ENCODE peak calls at places on chromosome 14, in eight cellular contexts. One of them, this sample, is unnamed. For H3K36me3 and H3K4me1, the result is how much of the 10 kb centered on the place peaks cover.

GRCh38 chr14:26128931-26129674 is 468.7 kb downstream of the NOVA1 start:
- DNase-seq in colonic mucosa: no peak
- DNase-seq in A673: peak
- DNase-seq in CD8-positive, alpha-beta T cell: no peak
- DNase-seq in HCT116: no peak
- DNase-seq in endodermal cell: no peak
- DNase-seq in stomach: no peak
- DNase-seq in tibial nerve: no peak
- DNase-seq in this sample: no peak

GRCh38 chr14:67583711-67584644 is 16.1 kb downstream of the PIGH start:
- DNase-seq in colonic mucosa: peak
- DNase-seq in A673: peak
- DNase-seq in CD8-positive, alpha-beta T cell: peak
- DNase-seq in HCT116: peak
- DNase-seq in endodermal cell: peak
- DNase-seq in stomach: peak
- DNase-seq in tibial nerve: no peak
- DNase-seq in this sample: no peak

GRCh38 chr14:62168564-62169155 is 406.4 kb downstream of the SNAPC1 start:
- DNase-seq in colonic mucosa: no peak
- DNase-seq in A673: peak
- DNase-seq in CD8-positive, alpha-beta T cell: no peak
- DNase-seq in HCT116: no peak
- DNase-seq in endodermal cell: peak
- DNase-seq in stomach: no peak
- DNase-seq in tibial nerve: no peak
- DNase-seq in this sample: no peak

GRCh38 chr14:83975435-83976222 is 1554.3 kb upstream of the FLRT2 start:
- DNase-seq in colonic mucosa: peak
- DNase-seq in A673: peak
- DNase-seq in CD8-positive, alpha-beta T cell: no peak
- DNase-seq in HCT116: no peak
- DNase-seq in endodermal cell: peak
- DNase-seq in stomach: no peak
- DNase-seq in tibial nerve: no peak
- DNase-seq in this sample: no peak

GRCh38 chr14:96762650-96763049 is 34.5 kb upstream of the VRK1 start:
- DNase-seq in colonic mucosa: peak
- DNase-seq in A673: peak
- DNase-seq in CD8-positive, alpha-beta T cell: peak
- DNase-seq in HCT116: peak
- DNase-seq in endodermal cell: peak
- DNase-seq in stomach: no peak
- DNase-seq in tibial nerve: no peak
- DNase-seq in this sample: peak

GRCh38 chr14:69319911-69320310 is 60.0 kb downstream of the GALNT16 start:
- DNase-seq in colonic mucosa: no peak
- DNase-seq in A673: no peak
- DNase-seq in CD8-positive, alpha-beta T cell: no peak
- DNase-seq in HCT116: no peak
- DNase-seq in endodermal cell: no peak
- DNase-seq in stomach: no peak
- DNase-seq in tibial nerve: no peak
- DNase-seq in this sample: no peak

GRCh38 chr14:93114068-93114710 is 1.5 kb downstream of the ITPK1 start:
- DNase-seq in colonic mucosa: peak
- DNase-seq in A673: peak
- DNase-seq in CD8-positive, alpha-beta T cell: no peak
- DNase-seq in HCT116: no peak
- DNase-seq in endodermal cell: no peak
- DNase-seq in stomach: no peak
- DNase-seq in tibial nerve: no peak
- DNase-seq in this sample: no peak

GRCh38 chr14:92728781-92729364 is 19.6 kb downstream of the LGMN start:
- DNase-seq in colonic mucosa: no peak
- DNase-seq in A673: peak
- DNase-seq in CD8-positive, alpha-beta T cell: no peak
- DNase-seq in HCT116: no peak
- DNase-seq in endodermal cell: no peak
- DNase-seq in stomach: peak
- DNase-seq in tibial nerve: no peak
- DNase-seq in this sample: peak

GRCh38 chr14:53710615-53711014 is 246.0 kb downstream of the BMP4 start:
- DNase-seq in colonic mucosa: no peak
- DNase-seq in A673: no peak
- DNase-seq in CD8-positive, alpha-beta T cell: no peak
- DNase-seq in HCT116: no peak
- DNase-seq in endodermal cell: no peak
- DNase-seq in stomach: no peak
- DNase-seq in tibial nerve: no peak
- DNase-seq in this sample: no peak

GRCh38 chr14:34797747-34798583 is 77.2 kb downstream of the BAZ1A start:
- DNase-seq in colonic mucosa: no peak
- DNase-seq in A673: no peak
- DNase-seq in CD8-positive, alpha-beta T cell: no peak
- DNase-seq in HCT116: no peak
- DNase-seq in endodermal cell: peak
- DNase-seq in stomach: no peak
- DNase-seq in tibial nerve: no peak
- DNase-seq in this sample: no peak

GRCh38 chr14:31037709-31038221 is 11.6 kb upstream of the STRN3 start:
- DNase-seq in colonic mucosa: no peak
- DNase-seq in A673: no peak
- DNase-seq in CD8-positive, alpha-beta T cell: no peak
- DNase-seq in HCT116: no peak
- DNase-seq in endodermal cell: peak
- DNase-seq in stomach: no peak
- DNase-seq in tibial nerve: no peak
- DNase-seq in this sample: no peak

GRCh38 chr14:102977475-102977874 is 55.0 kb downstream of the AMN start:
- DNase-seq in colonic mucosa: no peak
- DNase-seq in A673: no peak
- DNase-seq in CD8-positive, alpha-beta T cell: no peak
- DNase-seq in HCT116: no peak
- DNase-seq in endodermal cell: no peak
- DNase-seq in stomach: no peak
- DNase-seq in tibial nerve: no peak
- DNase-seq in this sample: no peak
- H3K36me3 ChIP-seq in colonic mucosa: under half
- H3K36me3 ChIP-seq in A673: half or more
- H3K36me3 ChIP-seq in CD8-positive, alpha-beta T cell: under half
- H3K36me3 ChIP-seq in HCT116: under half
- H3K36me3 ChIP-seq in endodermal cell: half or more
- H3K36me3 ChIP-seq in stomach: half or more
- H3K36me3 ChIP-seq in tibial nerve: under half
- H3K36me3 ChIP-seq in this sample: under half

DNA sequence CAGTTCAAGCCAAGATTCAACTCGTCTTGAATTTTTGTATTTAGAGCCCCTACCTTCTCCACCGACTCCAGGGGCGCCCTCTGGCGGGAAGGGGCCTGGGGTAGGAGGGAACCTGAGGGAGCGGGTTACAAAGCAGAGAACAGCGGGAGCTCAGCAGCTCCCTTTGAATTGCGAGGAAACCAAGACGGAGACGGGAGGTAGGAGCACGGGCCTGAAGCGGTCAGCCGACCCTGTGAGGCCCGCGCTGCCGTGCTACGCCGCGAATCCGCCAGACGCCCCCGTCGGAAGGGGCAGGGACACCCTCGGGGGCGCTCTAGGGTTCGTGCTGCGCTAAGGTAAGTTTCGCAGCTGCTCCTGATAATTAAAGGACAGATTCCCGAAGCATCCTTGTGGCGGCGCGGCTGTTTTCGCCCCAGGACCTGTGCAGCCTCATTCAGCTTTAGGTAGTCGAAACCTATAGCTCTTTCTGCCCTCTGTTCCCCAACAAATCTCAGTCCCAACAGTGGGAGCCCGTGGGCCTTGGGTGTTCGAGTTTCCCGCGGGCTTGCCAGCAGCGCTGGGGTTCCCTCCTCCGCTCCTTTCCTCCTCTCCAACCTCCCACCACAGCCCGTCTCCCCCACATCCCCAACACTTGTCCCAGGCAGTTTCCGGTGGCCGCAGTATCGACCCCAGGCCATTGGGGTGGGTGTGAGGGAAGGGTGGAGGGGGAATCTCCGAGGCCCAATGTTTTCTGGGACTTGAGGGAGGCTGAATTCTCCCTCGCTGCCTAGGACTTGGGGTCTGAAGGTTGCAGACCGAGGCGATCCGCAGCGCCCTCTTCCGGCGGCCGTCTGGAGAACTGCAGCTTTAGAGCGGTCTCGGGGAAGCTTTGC is 5.1 kb upstream of the NKX2-1 start:
- DNase-seq in colonic mucosa: peak
- DNase-seq in A673: peak
- DNase-seq in CD8-positive, alpha-beta T cell: no peak
- DNase-seq in HCT116: peak
- DNase-seq in endodermal cell: peak
- DNase-seq in stomach: no peak
- DNase-seq in tibial nerve: no peak
- DNase-seq in this sample: peak
- TF ChIP-seq CTCF in colonic mucosa: peak
- TF ChIP-seq CTCF in A673: peak
- TF ChIP-seq CTCF in CD8-positive, alpha-beta T cell: no peak
- TF ChIP-seq CTCF in HCT116: peak
- TF ChIP-seq CTCF in endodermal cell: peak
- TF ChIP-seq CTCF in stomach: peak
- TF ChIP-seq CTCF in tibial nerve: peak
- TF ChIP-seq CTCF in this sample: peak

DNA sequence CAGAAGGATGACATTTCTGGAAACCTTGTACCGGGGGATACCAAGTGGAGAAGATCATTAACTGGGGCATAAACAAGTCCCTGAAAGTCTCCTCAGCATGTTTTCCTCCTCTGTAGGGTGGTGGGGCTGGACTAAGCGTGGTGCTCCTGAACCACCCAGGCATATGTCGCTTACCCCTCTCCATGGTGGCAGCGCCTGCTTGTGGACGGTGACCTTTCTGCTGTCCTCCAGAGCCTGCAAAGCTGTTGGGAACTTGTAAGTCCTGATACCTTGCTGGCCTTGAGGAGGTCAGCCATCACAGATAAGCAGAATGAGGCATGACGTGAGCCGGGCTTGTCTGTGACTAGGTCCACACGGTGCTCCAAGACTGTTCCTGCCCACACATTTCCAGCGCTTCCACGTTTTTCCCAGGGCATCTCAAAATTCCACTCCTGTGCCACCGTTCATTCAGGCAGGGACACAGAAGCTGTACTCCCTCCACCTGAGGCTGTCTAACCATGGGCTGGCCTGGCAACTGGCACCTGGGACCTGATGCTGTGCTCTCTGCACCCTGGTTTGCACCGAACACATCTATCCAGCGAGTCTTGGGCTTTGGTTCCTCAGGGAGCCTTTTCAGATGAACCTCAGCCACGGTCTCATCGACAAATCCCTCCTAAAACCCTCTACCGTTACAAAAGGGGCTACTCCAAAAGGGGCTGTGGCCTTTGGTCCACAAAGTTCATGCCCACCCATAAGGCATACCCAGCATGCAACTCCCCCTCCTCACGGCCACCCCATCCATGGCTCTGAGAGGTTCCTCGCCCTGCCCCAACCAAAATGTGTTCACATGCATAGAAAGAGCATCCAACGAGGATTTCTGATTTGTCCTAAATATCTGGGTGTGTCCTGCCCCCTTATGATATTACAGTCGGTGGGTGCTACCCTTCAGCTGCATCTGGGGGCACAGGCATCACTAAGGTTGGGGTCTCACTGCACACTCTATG is 199.6 kb upstream of the DIO3 start:
- DNase-seq in colonic mucosa: no peak
- DNase-seq in A673: no peak
- DNase-seq in CD8-positive, alpha-beta T cell: no peak
- DNase-seq in HCT116: no peak
- DNase-seq in endodermal cell: no peak
- DNase-seq in stomach: no peak
- DNase-seq in tibial nerve: no peak
- DNase-seq in this sample: peak
- H3K4me1 ChIP-seq in colonic mucosa: under half
- H3K4me1 ChIP-seq in A673: under half
- H3K4me1 ChIP-seq in CD8-positive, alpha-beta T cell: under half
- H3K4me1 ChIP-seq in HCT116: under half
- H3K4me1 ChIP-seq in endodermal cell: under half
- H3K4me1 ChIP-seq in stomach: under half
- H3K4me1 ChIP-seq in tibial nerve: under half
- H3K4me1 ChIP-seq in this sample: under half

GRCh38 chr14:103474893-103475292 is 47.7 kb downstream of the CKB start:
- DNase-seq in colonic mucosa: no peak
- DNase-seq in A673: no peak
- DNase-seq in CD8-positive, alpha-beta T cell: no peak
- DNase-seq in HCT116: no peak
- DNase-seq in endodermal cell: no peak
- DNase-seq in stomach: no peak
- DNase-seq in tibial nerve: no peak
- DNase-seq in this sample: no peak
- H3K36me3 ChIP-seq in colonic mucosa: under half
- H3K36me3 ChIP-seq in A673: half or more
- H3K36me3 ChIP-seq in CD8-positive, alpha-beta T cell: under half
- H3K36me3 ChIP-seq in HCT116: under half
- H3K36me3 ChIP-seq in endodermal cell: half or more
- H3K36me3 ChIP-seq in stomach: half or more
- H3K36me3 ChIP-seq in tibial nerve: under half
- H3K36me3 ChIP-seq in this sample: under half

DNA sequence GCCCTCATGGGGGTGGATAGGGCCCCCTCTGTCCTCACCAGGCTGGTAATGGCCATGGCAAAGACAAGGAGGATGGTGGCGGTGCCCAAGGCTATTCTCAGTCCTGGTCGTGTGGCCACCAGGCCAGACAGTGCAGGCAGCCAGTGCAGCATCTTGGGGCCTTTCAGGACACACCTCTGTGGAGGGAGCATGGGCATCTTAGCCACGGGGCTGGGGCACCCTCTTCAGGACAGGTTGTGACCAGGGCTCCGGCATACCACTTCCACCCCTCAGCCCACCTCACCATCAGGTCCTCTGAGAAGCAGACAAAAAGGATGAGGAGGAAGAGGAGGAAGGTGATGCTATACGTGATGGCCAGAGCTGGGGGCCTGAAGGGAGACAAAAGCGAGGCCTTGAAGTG is 10.8 kb downstream of the ADCY4 start:
- DNase-seq in colonic mucosa: no peak
- DNase-seq in A673: no peak
- DNase-seq in CD8-positive, alpha-beta T cell: no peak
- DNase-seq in HCT116: no peak
- DNase-seq in endodermal cell: no peak
- DNase-seq in stomach: no peak
- DNase-seq in tibial nerve: no peak
- DNase-seq in this sample: no peak
- TF ChIP-seq CTCF in colonic mucosa: no peak
- TF ChIP-seq CTCF in A673: no peak
- TF ChIP-seq CTCF in CD8-positive, alpha-beta T cell: no peak
- TF ChIP-seq CTCF in HCT116: no peak
- TF ChIP-seq CTCF in endodermal cell: no peak
- TF ChIP-seq CTCF in stomach: no peak
- TF ChIP-seq CTCF in tibial nerve: no peak
- TF ChIP-seq CTCF in this sample: no peak

GRCh38 chr14:91501348-91501747 is 8.8 kb downstream of the PPP4R3A start:
- DNase-seq in colonic mucosa: no peak
- DNase-seq in A673: no peak
- DNase-seq in CD8-positive, alpha-beta T cell: no peak
- DNase-seq in HCT116: no peak
- DNase-seq in endodermal cell: no peak
- DNase-seq in stomach: no peak
- DNase-seq in tibial nerve: no peak
- DNase-seq in this sample: no peak
- H3K4me1 ChIP-seq in colonic mucosa: under half
- H3K4me1 ChIP-seq in A673: under half
- H3K4me1 ChIP-seq in CD8-positive, alpha-beta T cell: half or more
- H3K4me1 ChIP-seq in HCT116: under half
- H3K4me1 ChIP-seq in endodermal cell: under half
- H3K4me1 ChIP-seq in stomach: under half
- H3K4me1 ChIP-seq in tibial nerve: half or more
- H3K4me1 ChIP-seq in this sample: under half

GRCh38 chr14:65073605-65074201 is 28.6 kb downstream of the MAX start:
- DNase-seq in colonic mucosa: peak
- DNase-seq in A673: no peak
- DNase-seq in CD8-positive, alpha-beta T cell: no peak
- DNase-seq in HCT116: no peak
- DNase-seq in endodermal cell: no peak
- DNase-seq in stomach: peak
- DNase-seq in tibial nerve: no peak
- DNase-seq in this sample: no peak
- H3K36me3 ChIP-seq in colonic mucosa: under half
- H3K36me3 ChIP-seq in A673: under half
- H3K36me3 ChIP-seq in CD8-positive, alpha-beta T cell: under half
- H3K36me3 ChIP-seq in HCT116: under half
- H3K36me3 ChIP-seq in endodermal cell: half or more
- H3K36me3 ChIP-seq in stomach: under half
- H3K36me3 ChIP-seq in tibial nerve: under half
- H3K36me3 ChIP-seq in this sample: under half